ENCODE peak calls at places on chromosomes 7 and 10, in four cellular contexts. R is stimulated activated CD4-positive, alpha-beta T cell treated with anti-CD3 and anti-CD28 coated beads, TNF-alpha, amount 100 ng/mL, for 1 hour; E is effector memory CD8-positive, alpha-beta T cell; P is adipocyte. F is an unnamed sample.

GRCh38 chr7:128110641-128111365 is 79.6 kb upstream of the LRRC4 start:
- DNase-seq in R (no peak), E (no peak), P (no peak), F (no peak)

GRCh38 chr10:22433875-22434274 is 88.6 kb downstream of the SPAG6 start:
- DNase-seq in R (no peak), E (no peak), P (peak; percentile 90), F (no peak)

GRCh38 chr7:97145068-97145467 is 27.6 kb downstream of the SDHAF3 start:
- DNase-seq in R (no peak), E (no peak), P (peak; percentile 72), F (no peak)

GRCh38 chr10:30751678-30752331 is 122.3 kb upstream of the LYZL2 start:
- DNase-seq in R (peak; percentile 56), E (peak; percentile 62), P (peak; percentile 94), F (no peak)

GRCh38 chr10:78688945-78689935 is 379.5 kb upstream of the ZMIZ1 start:
- DNase-seq in R (no peak), E (no peak), P (peak; percentile 37), F (no peak)

GRCh38 chr7:95045236-95045923 is 138.0 kb downstream of the PPP1R9A start:
- DNase-seq in R (no peak), E (no peak), P (no peak), F (no peak)

GRCh38 chr10:75431180-75432111 is at the start of gene LRMDA:
- DNase-seq in R (no peak), E (no peak), P (peak; percentile 27), F (peak; percentile 71)

GRCh38 chr7:1418505-1419309 is 40.6 kb downstream of the MICALL2 start:
- DNase-seq in R (no peak), E (no peak), P (no peak), F (no peak)

F was measured in adrenal gland.